ENCODE peak calls at places on chromosomes 6 and 20, in nine cellular contexts. R, T, U, I, S, Y, D, B and H are unnamed samples.

GRCh38 chr20:16622501-16622900 is 49.3 kb upstream of the KIF16B start:
- DNase-seq in R (no peak), T (no peak), U (no peak), I (no peak), S (no peak), Y (no peak), D (no peak), B (no peak), H (no peak)

GRCh38 chr6:170073846-170074245 is 217.0 kb downstream of the DLL1 start:
- DNase-seq in R (peak), T (no peak), U (no peak), I (no peak), S (no peak), Y (no peak), D (no peak), B (peak), H (no peak)

GRCh38 chr6:3838992-3839867 is 9.9 kb upstream of the FAM50B start:
- DNase-seq in R (no peak), T (no peak), U (peak), I (no peak), S (no peak), Y (no peak), D (peak), B (no peak), H (no peak)

GRCh38 chr6:53326372-53327016 is 22.3 kb downstream of the ELOVL5 start:
- DNase-seq in R (peak), T (no peak), U (peak), I (no peak), S (no peak), Y (no peak), D (peak), B (no peak), H (no peak)

GRCh38 chr20:49447946-49448809 is 34.3 kb downstream of the KCNB1 start:
- DNase-seq in R (peak), T (no peak), U (no peak), I (no peak), S (no peak), Y (peak), D (peak), B (no peak), H (no peak)

GRCh38 chr20:46701986-46702385 is 7.5 kb upstream of the SLC2A10 start:
- DNase-seq in R (no peak), T (no peak), U (no peak), I (no peak), S (no peak), Y (no peak), D (no peak), B (no peak), H (no peak)

GRCh38 chr20:57250607-57251343 is 15.7 kb downstream of the BMP7 start:
- DNase-seq in R (no peak), T (no peak), U (no peak), I (no peak), S (no peak), Y (no peak), D (no peak), B (no peak), H (peak)

GRCh38 chr6:123456836-123457235 is 179.9 kb downstream of the TRDN start:
- DNase-seq in R (no peak), T (no peak), U (no peak), I (no peak), S (no peak), Y (no peak), D (no peak), B (no peak), H (no peak)

GRCh38 chr6:5164092-5164491 is 79.0 kb downstream of the PPP1R3G start:
- DNase-seq in R (no peak), T (no peak), U (no peak), I (no peak), S (no peak), Y (no peak), D (no peak), B (no peak), H (no peak)

GRCh38 chr6:157961116-157961515 is 20.5 kb upstream of the SYNJ2 start:
- DNase-seq in R (no peak), T (no peak), U (no peak), I (no peak), S (no peak), Y (no peak), D (no peak), B (no peak), H (no peak)

GRCh38 chr6:155782320-155782730 is 326.7 kb upstream of the NOX3 start:
- DNase-seq in R (no peak), T (no peak), U (peak), I (no peak), S (peak), Y (no peak), D (peak), B (no peak), H (no peak)

GRCh38 chr6:52571099-52571755 is 5.6 kb downstream of the TRAM2 start:
- DNase-seq in R (no peak), T (no peak), U (no peak), I (no peak), S (no peak), Y (no peak), D (no peak), B (no peak), H (no peak)

GRCh38 chr6:152270301-152270925 is 366.7 kb downstream of the SYNE1 start:
- DNase-seq in R (no peak), T (no peak), U (no peak), I (no peak), S (no peak), Y (no peak), D (peak), B (no peak), H (no peak)

GRCh38 chr20:18430172-18430826 is 36.5 kb downstream of the DZANK1 start:
- DNase-seq in R (no peak), T (no peak), U (no peak), I (no peak), S (no peak), Y (no peak), D (no peak), B (no peak), H (no peak)

GRCh38 chr6:64255000-64255399 is 619.4 kb downstream of the PHF3 start:
- DNase-seq in R (no peak), T (no peak), U (no peak), I (no peak), S (no peak), Y (no peak), D (no peak), B (no peak), H (no peak)

GRCh38 chr20:4956200-4956810 is 45.0 kb downstream of the SLC23A2 start:
- DNase-seq in R (no peak), T (no peak), U (no peak), I (peak), S (no peak), Y (no peak), D (peak), B (no peak), H (no peak)

GRCh38 chr6:35019831-35020230 is 121.3 kb downstream of the TCP11 start:
- DNase-seq in R (no peak), T (no peak), U (no peak), I (no peak), S (no peak), Y (no peak), D (no peak), B (no peak), H (no peak)

GRCh38 chr6:30322527-30323501 is 3.9 kb upstream of the TRIM39 start:
- DNase-seq in R (no peak), T (no peak), U (no peak), I (no peak), S (no peak), Y (peak), D (peak), B (no peak), H (no peak)

GRCh38 chr20:35277531-35278395 is at the start of gene MMP24OS:
- DNase-seq in R (peak), T (peak), U (peak), I (peak), S (peak), Y (peak), D (peak), B (peak), H (peak)

GRCh38 chr20:59933296-59933848 is at the start of gene SYCP2:
- DNase-seq in R (peak), T (no peak), U (no peak), I (no peak), S (no peak), Y (no peak), D (no peak), B (peak), H (peak)

GRCh38 chr6:139062921-139063320 is 34.4 kb downstream of the ABRACL start:
- DNase-seq in R (no peak), T (no peak), U (peak), I (no peak), S (no peak), Y (no peak), D (peak), B (no peak), H (no peak)

GRCh38 chr6:143394351-143394750 is 56.1 kb downstream of the ADAT2 start:
- DNase-seq in R (no peak), T (no peak), U (no peak), I (no peak), S (no peak), Y (no peak), D (no peak), B (no peak), H (no peak)

GRCh38 chr6:5507056-5507722 is 245.9 kb downstream of the FARS2 start:
- DNase-seq in R (no peak), T (no peak), U (no peak), I (no peak), S (no peak), Y (no peak), D (no peak), B (no peak), H (no peak)

GRCh38 chr20:58407201-58407873 is 18.3 kb downstream of the VAPB start:
- DNase-seq in R (no peak), T (no peak), U (no peak), I (no peak), S (no peak), Y (no peak), D (no peak), B (no peak), H (no peak)

GRCh38 chr6:33410711-33411631 is at the start of gene PHF1:
- DNase-seq in R (no peak), T (peak), U (peak), I (no peak), S (peak), Y (peak), D (peak), B (no peak), H (no peak)